ENCODE peak calls at places on chromosomes 12 and 14, in five cellular contexts. One of them, this sample, is unnamed.

GRCh38 chr12:119689935-119690500 is 22.1 kb downstream of the PRKAB1 start:
- DNase-seq in prostate gland: no peak
- DNase-seq in body of pancreas: no peak
- DNase-seq in stomach: no peak
- DNase-seq in spleen: no peak
- DNase-seq in this sample: no peak

GRCh38 chr14:93723001-93723400 is 65.3 kb downstream of the PRIMA1 start:
- DNase-seq in prostate gland: no peak
- DNase-seq in body of pancreas: no peak
- DNase-seq in stomach: no peak
- DNase-seq in spleen: no peak
- DNase-seq in this sample: no peak

GRCh38 chr14:75273272-75274044 is 5.2 kb upstream of the FOS start:
- DNase-seq in prostate gland: no peak
- DNase-seq in body of pancreas: no peak
- DNase-seq in stomach: no peak
- DNase-seq in spleen: peak
- DNase-seq in this sample: no peak

GRCh38 chr14:59869381-59870255 is 958 bp downstream of the RTN1 start:
- DNase-seq in prostate gland: no peak
- DNase-seq in body of pancreas: no peak
- DNase-seq in stomach: no peak
- DNase-seq in spleen: no peak
- DNase-seq in this sample: peak

GRCh38 chr14:106879241-106879640 is 1352.9 kb downstream of the TMEM121 start:
- DNase-seq in prostate gland: no peak
- DNase-seq in body of pancreas: peak
- DNase-seq in stomach: peak
- DNase-seq in spleen: peak
- DNase-seq in this sample: no peak

GRCh38 chr12:89019439-89020120 is 332.7 kb downstream of the DUSP6 start:
- DNase-seq in prostate gland: peak
- DNase-seq in body of pancreas: peak
- DNase-seq in stomach: peak
- DNase-seq in spleen: peak
- DNase-seq in this sample: peak

GRCh38 chr12:48815281-48816110 is 2.8 kb upstream of the CACNB3 start:
- DNase-seq in prostate gland: peak
- DNase-seq in body of pancreas: peak
- DNase-seq in stomach: peak
- DNase-seq in spleen: peak
- DNase-seq in this sample: peak

GRCh38 chr12:22084852-22085251 is 38.8 kb downstream of the CMAS start:
- DNase-seq in prostate gland: no peak
- DNase-seq in body of pancreas: no peak
- DNase-seq in stomach: no peak
- DNase-seq in spleen: no peak
- DNase-seq in this sample: no peak

GRCh38 chr12:95437565-95437964 is 36.4 kb upstream of the METAP2 start:
- DNase-seq in prostate gland: no peak
- DNase-seq in body of pancreas: no peak
- DNase-seq in stomach: no peak
- DNase-seq in spleen: no peak
- DNase-seq in this sample: no peak

GRCh38 chr14:35558680-35559079 is 24.7 kb downstream of the INSM2 start:
- DNase-seq in prostate gland: no peak
- DNase-seq in body of pancreas: no peak
- DNase-seq in stomach: no peak
- DNase-seq in spleen: no peak
- DNase-seq in this sample: no peak

GRCh38 chr12:90987101-90987500 is 17.7 kb downstream of the EPYC start:
- DNase-seq in prostate gland: no peak
- DNase-seq in body of pancreas: no peak
- DNase-seq in stomach: no peak
- DNase-seq in spleen: no peak
- DNase-seq in this sample: no peak

GRCh38 chr12:51524386-51524901 is 66.6 kb upstream of the SCN8A start:
- DNase-seq in prostate gland: no peak
- DNase-seq in body of pancreas: no peak
- DNase-seq in stomach: no peak
- DNase-seq in spleen: no peak
- DNase-seq in this sample: no peak

GRCh38 chr14:73741876-73742519 is 27.8 kb upstream of the PNMA1 start:
- DNase-seq in prostate gland: no peak
- DNase-seq in body of pancreas: no peak
- DNase-seq in stomach: no peak
- DNase-seq in spleen: peak
- DNase-seq in this sample: no peak

GRCh38 chr14:73741386-73741875 is 27.2 kb upstream of the PNMA1 start:
- DNase-seq in prostate gland: no peak
- DNase-seq in body of pancreas: peak
- DNase-seq in stomach: peak
- DNase-seq in spleen: peak
- DNase-seq in this sample: peak

GRCh38 chr14:73744175-73744867 is 30.1 kb upstream of the PNMA1 start:
- DNase-seq in prostate gland: no peak
- DNase-seq in body of pancreas: no peak
- DNase-seq in stomach: no peak
- DNase-seq in spleen: peak
- DNase-seq in this sample: no peak

GRCh38 chr14:73743431-73743931 is 29.3 kb upstream of the PNMA1 start:
- DNase-seq in prostate gland: no peak
- DNase-seq in body of pancreas: peak
- DNase-seq in stomach: no peak
- DNase-seq in spleen: peak
- DNase-seq in this sample: no peak

DNA sequence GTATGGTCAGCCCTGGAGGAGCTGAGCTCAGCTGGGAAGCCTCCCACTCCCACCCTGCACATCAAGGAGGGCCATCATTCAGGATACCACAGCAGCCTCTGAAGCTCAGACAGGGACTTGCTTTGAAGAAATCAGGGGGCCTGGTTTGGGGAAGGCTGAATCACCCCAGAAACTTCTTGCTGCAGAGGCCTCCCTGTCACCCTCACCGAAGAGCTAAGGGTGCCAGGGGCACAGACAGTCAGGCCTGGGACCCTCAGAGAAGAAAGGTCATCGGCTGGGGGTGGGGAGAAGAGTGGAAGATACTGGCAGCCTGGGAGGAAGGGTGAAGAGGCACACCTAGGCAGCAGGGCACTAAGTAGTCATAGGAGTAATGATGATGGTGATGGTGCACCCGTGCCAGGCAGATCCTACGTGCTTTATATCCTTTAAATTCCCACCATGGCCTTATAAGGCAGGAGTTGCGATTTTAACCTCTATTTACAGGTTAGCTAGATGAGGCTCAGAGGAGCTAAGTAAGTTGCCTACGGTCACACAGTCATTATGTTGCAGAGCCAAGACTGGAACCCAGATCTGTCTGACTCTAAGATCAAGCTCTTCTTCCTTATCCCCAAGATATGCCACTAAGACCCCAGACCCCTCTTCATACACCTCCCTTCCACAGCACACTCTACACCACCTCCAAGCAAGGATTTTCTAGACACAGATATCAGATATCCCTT is 28.5 kb upstream of the PNMA1 start:
- DNase-seq in prostate gland: no peak
- DNase-seq in body of pancreas: no peak
- DNase-seq in stomach: no peak
- DNase-seq in spleen: no peak
- DNase-seq in this sample: no peak
- H3K4me3 ChIP-seq in prostate gland: no peak
- H3K4me3 ChIP-seq in body of pancreas: no peak
- H3K4me3 ChIP-seq in stomach: peak
- H3K4me3 ChIP-seq in spleen: no peak
- H3K4me3 ChIP-seq in this sample: no peak

DNA sequence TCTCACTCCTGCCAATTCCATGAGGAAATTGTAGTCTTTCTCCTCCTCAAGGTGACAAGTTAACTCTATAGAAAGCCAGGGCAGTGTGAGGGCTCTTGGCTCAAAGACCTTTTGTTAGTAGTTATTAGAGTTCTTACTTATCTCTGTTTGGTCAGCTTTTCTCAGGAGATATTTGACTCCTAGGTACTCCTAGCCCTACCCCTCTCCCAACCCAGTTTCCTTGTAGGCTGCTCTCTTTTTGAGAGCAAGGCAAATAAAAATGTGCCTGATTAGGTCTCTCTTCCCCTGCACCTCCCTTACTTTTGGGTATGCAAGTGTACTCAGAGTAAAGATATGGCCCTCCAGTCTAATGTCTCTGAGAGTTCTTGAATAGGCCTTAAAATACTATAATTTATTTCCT is 23.8 kb downstream of the BTG1 start:
- DNase-seq in prostate gland: no peak
- DNase-seq in body of pancreas: no peak
- DNase-seq in stomach: no peak
- DNase-seq in spleen: no peak
- DNase-seq in this sample: no peak
- TF ChIP-seq POLR2A in prostate gland: no peak
- TF ChIP-seq POLR2A in body of pancreas: no peak
- TF ChIP-seq POLR2A in stomach: no peak
- TF ChIP-seq POLR2A in spleen: no peak
- TF ChIP-seq POLR2A in this sample: no peak

GRCh38 chr12:32964981-32965585 is 68.5 kb upstream of the PKP2 start:
- DNase-seq in prostate gland: no peak
- DNase-seq in body of pancreas: no peak
- DNase-seq in stomach: no peak
- DNase-seq in spleen: no peak
- DNase-seq in this sample: no peak
- H3K4me3 ChIP-seq in prostate gland: no peak
- H3K4me3 ChIP-seq in body of pancreas: no peak
- H3K4me3 ChIP-seq in stomach: no peak
- H3K4me3 ChIP-seq in spleen: no peak
- H3K4me3 ChIP-seq in this sample: no peak

GRCh38 chr12:131896080-131896810 is 1.8 kb downstream of the ULK1 start:
- DNase-seq in prostate gland: peak
- DNase-seq in body of pancreas: peak
- DNase-seq in stomach: peak
- DNase-seq in spleen: peak
- DNase-seq in this sample: peak
- TF ChIP-seq POLR2A in prostate gland: peak
- TF ChIP-seq POLR2A in body of pancreas: peak
- TF ChIP-seq POLR2A in stomach: no peak
- TF ChIP-seq POLR2A in spleen: no peak
- TF ChIP-seq POLR2A in this sample: peak

GRCh38 chr12:100858658-100859057 is 64.1 kb downstream of the ANO4 start:
- DNase-seq in prostate gland: no peak
- DNase-seq in body of pancreas: no peak
- DNase-seq in stomach: no peak
- DNase-seq in spleen: no peak
- DNase-seq in this sample: no peak

GRCh38 chr12:100862600-100863149 is 68.1 kb downstream of the ANO4 start:
- DNase-seq in prostate gland: no peak
- DNase-seq in body of pancreas: no peak
- DNase-seq in stomach: no peak
- DNase-seq in spleen: no peak
- DNase-seq in this sample: no peak

GRCh38 chr12:100859063-100859627 is 64.6 kb downstream of the ANO4 start:
- DNase-seq in prostate gland: no peak
- DNase-seq in body of pancreas: no peak
- DNase-seq in stomach: no peak
- DNase-seq in spleen: no peak
- DNase-seq in this sample: no peak

GRCh38 chr12:100857971-100858370 is 63.4 kb downstream of the ANO4 start:
- DNase-seq in prostate gland: no peak
- DNase-seq in body of pancreas: no peak
- DNase-seq in stomach: no peak
- DNase-seq in spleen: no peak
- DNase-seq in this sample: no peak

GRCh38 chr12:100860611-100861010 is 66.0 kb downstream of the ANO4 start:
- DNase-seq in prostate gland: no peak
- DNase-seq in body of pancreas: no peak
- DNase-seq in stomach: no peak
- DNase-seq in spleen: no peak
- DNase-seq in this sample: no peak
- H3K4me3 ChIP-seq in prostate gland: no peak
- H3K4me3 ChIP-seq in body of pancreas: no peak
- H3K4me3 ChIP-seq in stomach: no peak
- H3K4me3 ChIP-seq in spleen: no peak
- H3K4me3 ChIP-seq in this sample: no peak